ENCODE peak calls at places on chromosomes 13 and 19, in ten cellular contexts. K is CD8-positive, alpha-beta T cell; H is CD8-positive, alpha-beta memory T cell; X is pancreas; P is tibial artery; Q is neuronal stem cell; R is OCI-LY7; J is SJSA1; M is A549; T is heart left ventricle. W is an unnamed sample. For H3K4me1, the result is how much of the 10 kb centered on the place peaks cover.

GRCh38 chr19:43639507-43640423 is at the start of gene CADM4:
- DNase-seq in H (peak), X (peak), R (no peak), Q (peak), T (peak), K (no peak), J (no peak), M (no peak), P (no peak), W (peak)

GRCh38 chr19:58529405-58529804 is 9.8 kb upstream of the ZBTB45 start:
- DNase-seq in H (no peak), J (no peak), M (no peak), T (no peak), Q (no peak), K (no peak), R (no peak), P (no peak), X (no peak), W (no peak)

GRCh38 chr13:48678316-48678715 is 24.6 kb downstream of the CYSLTR2 start:
- DNase-seq in Q (no peak), X (no peak), J (no peak), H (no peak), T (no peak), K (no peak), P (no peak), M (no peak), R (no peak), W (no peak)

GRCh38 chr13:109666656-109667448 is 119.5 kb downstream of the IRS2 start:
- DNase-seq in H (no peak), X (no peak), T (no peak), Q (no peak), K (no peak), M (peak), R (no peak), P (no peak), J (peak), W (no peak)

GRCh38 chr13:30818323-30818960 is 83.1 kb downstream of the ALOX5AP start:
- DNase-seq in Q (no peak), T (no peak), J (no peak), P (peak), H (no peak), R (no peak), M (no peak), K (no peak), X (no peak), W (no peak)

GRCh38 chr13:78623132-78623531 is 19.8 kb upstream of the POU4F1 start:
- DNase-seq in R (no peak), J (no peak), H (no peak), M (no peak), P (no peak), Q (no peak), K (no peak), X (no peak), T (no peak), W (no peak)

GRCh38 chr13:32019612-32020233 is 11.9 kb upstream of the FRY start:
- DNase-seq in M (peak), J (peak), P (no peak), Q (peak), T (peak), X (peak), H (no peak), K (no peak), R (peak), W (no peak)

GRCh38 chr19:17803264-17803896 is 8.4 kb downstream of the B3GNT3 start:
- DNase-seq in P (peak), J (no peak), Q (no peak), T (no peak), R (no peak), H (no peak), K (no peak), X (no peak), M (no peak), W (no peak)

GRCh38 chr13:97223711-97224461 is 1.8 kb downstream of the MBNL2 start:
- DNase-seq in J (peak), R (peak), X (peak), M (peak), Q (peak), P (peak), H (no peak), K (no peak), T (peak), W (no peak)

GRCh38 chr19:47229674-47230121 is 1.3 kb downstream of the BBC3 start:
- DNase-seq in X (no peak), J (no peak), K (no peak), T (no peak), M (no peak), H (no peak), Q (no peak), P (no peak), R (peak), W (no peak)

GRCh38 chr19:58037927-58038687 is 4.3 kb downstream of the ZSCAN1 start:
- DNase-seq in J (no peak), M (no peak), Q (no peak), P (no peak), T (no peak), R (no peak), K (no peak), X (no peak), H (no peak), W (no peak)

DNA sequence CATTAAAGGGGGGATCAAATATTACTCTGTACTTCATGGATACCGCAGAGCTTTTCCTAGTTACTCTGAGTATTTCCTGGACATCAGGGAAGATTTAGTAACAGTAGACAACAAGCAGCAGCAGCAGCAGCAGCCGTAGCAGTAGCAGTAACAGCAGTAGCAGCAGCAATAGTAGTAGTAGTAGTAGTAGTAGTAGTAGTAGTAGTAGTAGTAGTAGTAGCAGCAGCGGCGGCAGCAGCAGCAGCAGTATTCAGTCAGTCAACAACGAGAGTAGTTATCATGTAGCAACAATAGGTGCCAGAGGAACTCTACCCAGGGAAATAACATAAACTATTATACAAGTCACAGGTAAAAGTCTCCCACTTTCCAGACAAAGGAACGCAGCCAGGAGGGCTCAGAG is 1.1 kb upstream of the DOCK9 start:
- DNase-seq in J (no peak), Q (no peak), P (no peak), T (no peak), H (no peak), K (no peak), R (no peak), X (no peak), M (no peak), W (no peak)
- H3K4me1 ChIP-seq in J (under half), Q (under half), P (under half), T (under half), H (half or more), K (half or more), R (under half), X (under half), M (under half), W (under half)

GRCh38 chr19:37983916-37984315 is 76.9 kb downstream of the SIPA1L3 start:
- DNase-seq in T (no peak), Q (no peak), H (no peak), R (no peak), J (no peak), X (no peak), P (no peak), K (no peak), M (no peak), W (no peak)

GRCh38 chr19:37980419-37980975 is 73.5 kb downstream of the SIPA1L3 start:
- DNase-seq in P (peak), K (no peak), H (no peak), M (no peak), Q (no peak), J (no peak), T (no peak), X (no peak), R (no peak), W (no peak)

GRCh38 chr19:37982655-37983054 is 75.6 kb downstream of the SIPA1L3 start:
- DNase-seq in M (no peak), Q (no peak), R (no peak), X (no peak), P (no peak), J (no peak), H (no peak), T (no peak), K (no peak), W (no peak)

GRCh38 chr19:37983153-37983552 is 76.1 kb downstream of the SIPA1L3 start:
- DNase-seq in X (no peak), K (no peak), T (no peak), J (no peak), M (no peak), H (no peak), P (no peak), R (no peak), Q (no peak), W (no peak)

DNA sequence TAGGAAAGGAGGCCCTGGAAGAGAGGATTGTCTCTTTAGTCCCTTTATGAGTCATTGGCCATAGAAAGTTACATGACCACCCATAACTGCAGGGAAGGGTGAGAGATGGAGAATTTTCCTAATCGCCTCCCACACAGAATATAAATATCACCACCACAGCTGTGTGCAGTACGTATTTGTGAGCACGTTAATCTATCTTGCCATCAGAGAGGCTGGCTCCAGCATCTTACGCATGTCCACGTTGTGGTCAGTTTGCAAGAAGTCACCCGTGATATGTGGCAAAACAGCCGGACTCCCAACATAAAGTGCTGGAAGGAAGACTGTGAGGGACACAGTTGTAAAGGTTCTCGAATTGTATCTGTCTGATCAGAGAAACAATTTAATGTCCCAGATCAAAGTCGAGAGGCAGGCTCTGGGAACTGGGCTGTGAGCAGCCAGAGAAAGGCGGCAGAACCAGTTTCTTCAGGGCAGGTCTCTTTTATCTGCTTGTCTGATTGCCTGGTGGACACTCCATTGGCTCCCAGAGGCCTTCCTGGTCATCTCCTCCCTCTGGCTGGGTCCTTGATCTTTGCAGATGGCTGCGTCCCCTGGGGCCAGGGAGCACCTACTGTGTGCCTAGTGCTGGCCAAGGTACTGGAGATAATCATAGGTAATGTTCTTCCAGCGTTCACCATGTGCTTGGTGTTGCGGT is 74.9 kb downstream of the SIPA1L3 start:
- DNase-seq in K (no peak), P (no peak), M (no peak), J (peak), X (no peak), H (no peak), T (no peak), R (no peak), Q (no peak), W (no peak)
- H3K4me1 ChIP-seq in K (under half), P (under half), M (under half), J (half or more), X (under half), H (under half), T (under half), R (half or more), Q (under half), W (under half)

DNA sequence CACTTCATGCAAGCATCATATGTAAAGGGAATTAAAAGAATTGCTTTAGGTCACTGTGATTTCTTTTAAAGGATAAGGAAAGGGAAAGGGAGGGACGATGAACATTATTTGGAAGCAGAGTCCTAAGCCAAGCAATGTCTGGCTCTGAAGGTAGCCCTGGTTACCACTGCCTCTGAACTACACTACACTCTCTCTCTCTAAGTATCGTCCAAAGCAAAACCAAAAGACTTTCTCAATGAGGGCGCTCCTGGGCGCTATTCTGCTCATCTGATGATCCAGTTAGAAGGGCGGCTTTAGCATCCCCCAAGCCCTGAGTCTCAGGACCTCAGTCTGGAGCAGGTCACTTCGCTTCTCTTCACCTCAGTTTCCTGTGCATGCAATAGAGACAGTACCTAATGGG is 26.2 kb downstream of the FOXO1 start:
- DNase-seq in X (no peak), P (no peak), Q (no peak), H (no peak), T (no peak), R (no peak), M (no peak), J (no peak), K (no peak), W (no peak)
- H3K4me1 ChIP-seq in X (under half), P (under half), Q (under half), H (half or more), T (half or more), R (half or more), M (under half), J (under half), K (half or more), W (half or more)

GRCh38 chr19:45782162-45782623 is at the start of gene DMPK:
- DNase-seq in J (no peak), R (no peak), X (no peak), K (no peak), M (peak), Q (no peak), T (peak), P (peak), H (no peak), W (no peak)
- H3K4me1 ChIP-seq in J (under half), R (under half), X (under half), K (under half), M (half or more), Q (under half), T (half or more), P (under half), H (under half), W (under half)

GRCh38 chr13:84297246-84297645 is 415.0 kb upstream of the SLITRK1 start:
- DNase-seq in M (no peak), K (no peak), X (no peak), H (no peak), J (no peak), Q (no peak), R (no peak), P (no peak), T (no peak), W (no peak)

DNA sequence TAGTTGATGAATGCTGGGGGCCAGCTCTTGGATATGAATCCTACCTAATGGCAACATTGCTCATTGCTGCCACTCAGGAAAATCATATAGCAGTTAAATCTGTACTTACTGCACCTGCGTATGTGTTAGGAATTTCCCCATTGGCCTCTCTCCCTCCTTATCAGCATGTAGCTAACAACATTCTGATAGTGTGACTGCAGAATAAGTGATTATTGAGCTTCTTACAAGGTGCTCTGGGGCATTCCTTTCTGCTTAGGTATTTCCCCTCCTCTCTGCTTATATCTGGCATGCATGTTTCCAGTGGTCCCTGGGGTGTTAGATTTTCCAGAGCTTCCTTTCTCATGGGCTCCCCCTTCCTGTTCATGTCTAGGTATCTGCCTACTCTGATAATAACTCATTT is 414.1 kb upstream of the SLITRK1 start:
- DNase-seq in M (no peak), Q (no peak), R (no peak), J (no peak), H (no peak), T (no peak), X (no peak), K (no peak), P (no peak), W (no peak)
- H3K4me1 ChIP-seq in M (under half), Q (under half), R (under half), J (under half), H (under half), T (under half), X (under half), K (under half), P (under half), W (under half)

GRCh38 chr19:32177686-32178085 is 167.7 kb upstream of the ZNF507 start:
- DNase-seq in K (no peak), X (no peak), P (no peak), T (no peak), J (no peak), R (no peak), Q (no peak), H (no peak), M (no peak), W (no peak)
- H3K4me1 ChIP-seq in K (under half), X (under half), P (under half), T (under half), J (under half), R (under half), Q (under half), H (under half), M (under half), W (under half)

GRCh38 chr19:49638360-49638759 is 1.6 kb downstream of the RRAS start:
- DNase-seq in X (no peak), H (no peak), K (no peak), T (no peak), J (no peak), R (no peak), M (peak), P (no peak), Q (no peak), W (no peak)
- H3K4me1 ChIP-seq in X (under half), H (under half), K (under half), T (under half), J (under half), R (under half), M (under half), P (under half), Q (under half), W (under half)